ENCODE peak calls at places on chromosomes 2 and 18, in six cellular contexts. One of them, this sample, is unnamed.

GRCh38 chr2:202965810-202966454 is 48.7 kb upstream of the NBEAL1 start:
- DNase-seq in mammary epithelial cell: peak; percentile 21
- DNase-seq in endothelial cell of umbilical vein: peak; percentile 15
- DNase-seq in SK-N-SH: no peak
- DNase-seq in astrocyte of the cerebellum: peak; percentile 41
- DNase-seq in mucosa of descending colon: no peak
- DNase-seq in this sample: peak; percentile 48

GRCh38 chr2:160397530-160397865 is 96.1 kb downstream of the RBMS1 start:
- DNase-seq in mucosa of descending colon: no peak
- DNase-seq in SK-N-SH: no peak
- DNase-seq in mammary epithelial cell: no peak
- DNase-seq in endothelial cell of umbilical vein: no peak
- DNase-seq in astrocyte of the cerebellum: no peak
- DNase-seq in this sample: no peak

GRCh38 chr2:76625101-76625500 is 897.1 kb downstream of the LRRTM4 start:
- DNase-seq in mammary epithelial cell: no peak
- DNase-seq in astrocyte of the cerebellum: no peak
- DNase-seq in mucosa of descending colon: no peak
- DNase-seq in endothelial cell of umbilical vein: no peak
- DNase-seq in SK-N-SH: no peak
- DNase-seq in this sample: no peak

GRCh38 chr2:46163804-46164569 is 133.2 kb upstream of the EPAS1 start:
- DNase-seq in mucosa of descending colon: no peak
- DNase-seq in SK-N-SH: no peak
- DNase-seq in mammary epithelial cell: peak; percentile 80
- DNase-seq in endothelial cell of umbilical vein: no peak
- DNase-seq in astrocyte of the cerebellum: no peak
- DNase-seq in this sample: no peak

GRCh38 chr2:55048925-55049793 is 1.1 kb downstream of the RTN4 start:
- DNase-seq in mammary epithelial cell: peak; percentile 71
- DNase-seq in astrocyte of the cerebellum: peak; percentile 61
- DNase-seq in mucosa of descending colon: peak; percentile 90
- DNase-seq in endothelial cell of umbilical vein: peak; percentile 83
- DNase-seq in SK-N-SH: peak; percentile 77
- DNase-seq in this sample: no peak

GRCh38 chr2:69985684-69986083 is 24.3 kb upstream of the ASPRV1 start:
- DNase-seq in endothelial cell of umbilical vein: no peak
- DNase-seq in mucosa of descending colon: peak; percentile 55
- DNase-seq in astrocyte of the cerebellum: no peak
- DNase-seq in SK-N-SH: no peak
- DNase-seq in mammary epithelial cell: peak; percentile 80
- DNase-seq in this sample: no peak

GRCh38 chr18:12702221-12703095 is at the start of the genes CEP76 and PSMG2:
- DNase-seq in astrocyte of the cerebellum: peak; percentile 68
- DNase-seq in mucosa of descending colon: peak; percentile 91
- DNase-seq in endothelial cell of umbilical vein: peak; percentile 94
- DNase-seq in SK-N-SH: peak; percentile 96
- DNase-seq in mammary epithelial cell: peak; percentile 87
- DNase-seq in this sample: peak; percentile 65

GRCh38 chr2:174125151-174125550 is 123.2 kb downstream of the OLA1 start:
- DNase-seq in SK-N-SH: no peak
- DNase-seq in mammary epithelial cell: no peak
- DNase-seq in mucosa of descending colon: no peak
- DNase-seq in astrocyte of the cerebellum: no peak
- DNase-seq in endothelial cell of umbilical vein: no peak
- DNase-seq in this sample: no peak

GRCh38 chr2:197308635-197309368 is 1.8 kb downstream of the ANKRD44 start:
- DNase-seq in mammary epithelial cell: no peak
- DNase-seq in mucosa of descending colon: no peak
- DNase-seq in endothelial cell of umbilical vein: no peak
- DNase-seq in SK-N-SH: no peak
- DNase-seq in astrocyte of the cerebellum: no peak
- DNase-seq in this sample: no peak

GRCh38 chr2:27220091-27220490 is 2.9 kb downstream of the CAD start:
- DNase-seq in SK-N-SH: no peak
- DNase-seq in astrocyte of the cerebellum: no peak
- DNase-seq in mammary epithelial cell: no peak
- DNase-seq in endothelial cell of umbilical vein: no peak
- DNase-seq in mucosa of descending colon: no peak
- DNase-seq in this sample: no peak

GRCh38 chr2:1685957-1686783 is 58.1 kb downstream of the PXDN start:
- DNase-seq in SK-N-SH: no peak
- DNase-seq in astrocyte of the cerebellum: no peak
- DNase-seq in endothelial cell of umbilical vein: peak; percentile 8
- DNase-seq in mammary epithelial cell: no peak
- DNase-seq in mucosa of descending colon: no peak
- DNase-seq in this sample: no peak

GRCh38 chr2:62814132-62814531 is 108.6 kb downstream of the EHBP1 start:
- DNase-seq in astrocyte of the cerebellum: no peak
- DNase-seq in endothelial cell of umbilical vein: no peak
- DNase-seq in SK-N-SH: no peak
- DNase-seq in mucosa of descending colon: no peak
- DNase-seq in mammary epithelial cell: peak; percentile 43
- DNase-seq in this sample: no peak

GRCh38 chr18:9508446-9509025 is 33.2 kb downstream of the RALBP1 start:
- DNase-seq in SK-N-SH: no peak
- DNase-seq in endothelial cell of umbilical vein: no peak
- DNase-seq in mucosa of descending colon: no peak
- DNase-seq in mammary epithelial cell: no peak
- DNase-seq in astrocyte of the cerebellum: no peak
- DNase-seq in this sample: no peak

GRCh38 chr2:190512539-190513095 is 21.9 kb downstream of the NEMP2 start:
- DNase-seq in mucosa of descending colon: no peak
- DNase-seq in SK-N-SH: no peak
- DNase-seq in endothelial cell of umbilical vein: no peak
- DNase-seq in mammary epithelial cell: no peak
- DNase-seq in astrocyte of the cerebellum: no peak
- DNase-seq in this sample: no peak

GRCh38 chr2:68152651-68153347 is 4.9 kb upstream of the PNO1 start:
- DNase-seq in mammary epithelial cell: no peak
- DNase-seq in SK-N-SH: no peak
- DNase-seq in mucosa of descending colon: no peak
- DNase-seq in endothelial cell of umbilical vein: no peak
- DNase-seq in astrocyte of the cerebellum: no peak
- DNase-seq in this sample: no peak

GRCh38 chr2:65345626-65346025 is 86.8 kb downstream of the SPRED2 start:
- DNase-seq in SK-N-SH: no peak
- DNase-seq in mucosa of descending colon: no peak
- DNase-seq in endothelial cell of umbilical vein: no peak
- DNase-seq in mammary epithelial cell: no peak
- DNase-seq in astrocyte of the cerebellum: no peak
- DNase-seq in this sample: no peak

GRCh38 chr2:75190271-75190990 is 8.9 kb downstream of the TACR1 start:
- DNase-seq in mammary epithelial cell: no peak
- DNase-seq in SK-N-SH: no peak
- DNase-seq in astrocyte of the cerebellum: no peak
- DNase-seq in mucosa of descending colon: no peak
- DNase-seq in endothelial cell of umbilical vein: no peak
- DNase-seq in this sample: no peak

GRCh38 chr18:24319757-24320156 is 77.9 kb downstream of the OSBPL1A start:
- DNase-seq in astrocyte of the cerebellum: no peak
- DNase-seq in mammary epithelial cell: no peak
- DNase-seq in mucosa of descending colon: no peak
- DNase-seq in endothelial cell of umbilical vein: peak; percentile 18
- DNase-seq in SK-N-SH: peak; percentile 43
- DNase-seq in this sample: peak; percentile 51

GRCh38 chr18:21264651-21265050 is 22.6 kb downstream of the GREB1L start:
- DNase-seq in mammary epithelial cell: peak; percentile 55
- DNase-seq in astrocyte of the cerebellum: peak; percentile 36
- DNase-seq in mucosa of descending colon: no peak
- DNase-seq in endothelial cell of umbilical vein: peak; percentile 27
- DNase-seq in SK-N-SH: no peak
- DNase-seq in this sample: peak; percentile 60

GRCh38 chr18:68972176-68972575 is 174.3 kb downstream of the CCDC102B start:
- DNase-seq in mammary epithelial cell: no peak
- DNase-seq in endothelial cell of umbilical vein: no peak
- DNase-seq in astrocyte of the cerebellum: no peak
- DNase-seq in SK-N-SH: no peak
- DNase-seq in mucosa of descending colon: no peak
- DNase-seq in this sample: no peak

GRCh38 chr2:10883880-10884529 is 27.7 kb upstream of the KCNF1 start:
- DNase-seq in endothelial cell of umbilical vein: no peak
- DNase-seq in mucosa of descending colon: no peak
- DNase-seq in mammary epithelial cell: no peak
- DNase-seq in astrocyte of the cerebellum: no peak
- DNase-seq in SK-N-SH: no peak
- DNase-seq in this sample: no peak

GRCh38 chr2:15939854-15940660 is at the start of gene MYCN:
- DNase-seq in endothelial cell of umbilical vein: peak; percentile 59
- DNase-seq in mucosa of descending colon: peak; percentile 56
- DNase-seq in SK-N-SH: peak; percentile 89
- DNase-seq in mammary epithelial cell: peak; percentile 76
- DNase-seq in astrocyte of the cerebellum: no peak
- DNase-seq in this sample: no peak

GRCh38 chr18:51757525-51757924 is 560.0 kb upstream of the MEX3C start:
- DNase-seq in astrocyte of the cerebellum: no peak
- DNase-seq in SK-N-SH: no peak
- DNase-seq in endothelial cell of umbilical vein: no peak
- DNase-seq in mammary epithelial cell: no peak
- DNase-seq in mucosa of descending colon: no peak
- DNase-seq in this sample: no peak

GRCh38 chr18:60755134-60755533 is 382.6 kb upstream of the MC4R start:
- DNase-seq in mucosa of descending colon: no peak
- DNase-seq in mammary epithelial cell: no peak
- DNase-seq in endothelial cell of umbilical vein: no peak
- DNase-seq in astrocyte of the cerebellum: no peak
- DNase-seq in SK-N-SH: no peak
- DNase-seq in this sample: no peak

GRCh38 chr18:28468903-28469302 is 292.0 kb upstream of the CDH2 start:
- DNase-seq in SK-N-SH: no peak
- DNase-seq in mammary epithelial cell: no peak
- DNase-seq in mucosa of descending colon: no peak
- DNase-seq in astrocyte of the cerebellum: no peak
- DNase-seq in endothelial cell of umbilical vein: no peak
- DNase-seq in this sample: no peak

GRCh38 chr2:149627402-149627801 is 39.8 kb upstream of the MMADHC start:
- DNase-seq in mammary epithelial cell: no peak
- DNase-seq in mucosa of descending colon: no peak
- DNase-seq in astrocyte of the cerebellum: no peak
- DNase-seq in SK-N-SH: no peak
- DNase-seq in endothelial cell of umbilical vein: no peak
- DNase-seq in this sample: no peak

GRCh38 chr18:42032447-42032846 is 77.4 kb downstream of the PIK3C3 start:
- DNase-seq in mucosa of descending colon: no peak
- DNase-seq in astrocyte of the cerebellum: no peak
- DNase-seq in endothelial cell of umbilical vein: no peak
- DNase-seq in mammary epithelial cell: no peak
- DNase-seq in SK-N-SH: no peak
- DNase-seq in this sample: no peak
- TF ChIP-seq CTCF in mucosa of descending colon: no peak
- TF ChIP-seq CTCF in astrocyte of the cerebellum: no peak
- TF ChIP-seq CTCF in endothelial cell of umbilical vein: no peak
- TF ChIP-seq CTCF in mammary epithelial cell: no peak
- TF ChIP-seq CTCF in SK-N-SH: no peak
- TF ChIP-seq CTCF in this sample: no peak

DNA sequence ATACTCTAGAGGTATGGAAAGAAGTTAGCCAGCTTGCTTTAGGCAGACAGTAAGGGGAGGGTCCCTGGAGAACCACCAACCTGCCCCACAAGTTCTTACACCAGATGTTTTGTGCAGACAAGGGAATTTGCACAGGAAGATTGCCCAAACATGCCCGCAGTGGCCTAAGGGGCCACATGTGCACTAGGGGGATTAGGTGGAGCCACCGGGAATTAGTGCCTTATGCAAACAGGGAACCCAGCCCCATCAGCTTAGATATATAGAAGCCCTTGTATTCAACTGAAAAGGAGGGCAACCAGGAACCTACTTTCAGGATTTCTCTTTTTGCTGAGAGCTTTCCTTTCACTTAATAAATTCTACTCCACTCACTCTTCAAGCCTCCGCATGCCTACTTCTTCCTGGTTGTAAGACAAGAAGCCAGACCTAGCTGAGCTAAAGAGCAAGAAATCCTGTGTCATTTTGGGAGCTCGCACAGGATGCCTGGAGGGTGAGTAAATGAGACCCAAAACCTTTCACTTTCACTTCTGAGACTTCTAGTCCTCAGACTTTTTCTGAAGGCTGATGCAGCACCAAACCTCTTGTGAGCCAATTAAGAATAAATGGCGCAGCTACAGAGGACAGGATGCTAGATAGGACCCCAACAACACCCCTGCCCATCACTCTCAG is 146.3 kb downstream of the GCA start:
- DNase-seq in mammary epithelial cell: peak; percentile 37
- DNase-seq in astrocyte of the cerebellum: no peak
- DNase-seq in endothelial cell of umbilical vein: no peak
- DNase-seq in mucosa of descending colon: no peak
- DNase-seq in SK-N-SH: no peak
- DNase-seq in this sample: no peak
- H3K4me3 ChIP-seq in mammary epithelial cell: peak overlapping the region; percentile 26
- H3K4me3 ChIP-seq in astrocyte of the cerebellum: no peak overlapping the region
- H3K4me3 ChIP-seq in endothelial cell of umbilical vein: no peak overlapping the region
- H3K4me3 ChIP-seq in mucosa of descending colon: no peak overlapping the region
- H3K4me3 ChIP-seq in SK-N-SH: no peak overlapping the region
- H3K4me3 ChIP-seq in this sample: no peak overlapping the region

DNA sequence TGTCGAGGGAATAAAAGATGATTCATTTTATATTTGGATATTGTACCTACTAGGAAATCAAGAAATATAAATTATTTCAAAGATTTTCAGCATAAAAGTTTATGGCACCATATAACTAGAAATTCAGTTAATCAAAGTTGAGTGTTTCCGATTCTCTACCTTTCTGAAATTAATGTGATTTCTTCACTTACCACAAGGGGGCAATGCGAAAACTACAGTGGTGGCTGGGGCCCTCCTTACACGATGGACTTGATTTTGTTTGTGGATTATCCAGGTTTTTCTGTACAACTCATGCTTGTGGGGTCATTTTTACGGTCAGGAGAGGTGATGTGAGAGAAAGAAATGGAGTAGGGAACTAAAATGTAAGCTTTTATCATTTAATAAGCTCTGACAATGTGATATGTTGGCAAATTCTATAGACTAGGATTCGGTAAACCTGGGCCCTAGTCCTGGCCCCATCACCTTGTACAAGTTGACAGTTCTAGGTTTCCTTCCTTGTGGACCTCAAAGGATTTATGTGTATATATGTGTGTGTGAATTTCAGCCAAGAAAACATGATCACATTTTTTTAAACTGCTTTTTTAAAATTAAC is 47.6 kb downstream of the G6PC2 start:
- DNase-seq in mammary epithelial cell: no peak
- DNase-seq in endothelial cell of umbilical vein: peak; percentile 31
- DNase-seq in astrocyte of the cerebellum: no peak
- DNase-seq in mucosa of descending colon: no peak
- DNase-seq in SK-N-SH: no peak
- DNase-seq in this sample: no peak
- TF ChIP-seq CTCF in mammary epithelial cell: peak; percentile 66
- TF ChIP-seq CTCF in endothelial cell of umbilical vein: peak; percentile 55
- TF ChIP-seq CTCF in astrocyte of the cerebellum: peak; percentile 54
- TF ChIP-seq CTCF in mucosa of descending colon: peak; percentile 16
- TF ChIP-seq CTCF in SK-N-SH: peak; percentile 72
- TF ChIP-seq CTCF in this sample: peak; percentile 69

DNA sequence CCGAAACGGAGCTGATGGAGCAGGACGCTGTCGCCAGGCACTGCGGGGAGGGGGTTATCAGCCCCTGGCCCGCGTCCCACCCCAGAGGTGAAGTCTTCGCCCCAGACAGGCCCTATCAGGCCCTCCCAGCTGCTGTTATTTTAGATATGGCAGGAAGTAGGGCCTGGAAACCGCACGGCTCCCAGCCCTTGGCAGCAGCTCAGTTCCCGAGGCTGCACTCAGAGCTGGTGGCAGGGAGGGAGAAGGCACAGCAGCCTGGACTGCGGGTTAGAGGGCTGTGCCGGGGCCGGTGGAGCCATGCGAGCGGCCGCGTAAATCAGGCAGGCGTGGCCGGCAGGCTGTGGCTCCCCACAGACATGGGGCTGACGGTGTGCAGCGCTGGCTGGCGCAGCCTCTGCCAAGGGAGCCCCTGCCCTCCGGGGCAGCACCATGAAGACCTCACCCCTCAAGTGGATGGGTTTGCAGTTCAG is 111.4 kb downstream of the NFATC1 start:
- DNase-seq in SK-N-SH: peak; percentile 29
- DNase-seq in mammary epithelial cell: no peak
- DNase-seq in mucosa of descending colon: peak; percentile 68
- DNase-seq in astrocyte of the cerebellum: peak; percentile 32
- DNase-seq in endothelial cell of umbilical vein: peak; percentile 96
- DNase-seq in this sample: no peak
- H3K4me3 ChIP-seq in SK-N-SH: no peak overlapping the region
- H3K4me3 ChIP-seq in mammary epithelial cell: no peak overlapping the region
- H3K4me3 ChIP-seq in mucosa of descending colon: no peak overlapping the region
- H3K4me3 ChIP-seq in astrocyte of the cerebellum: no peak overlapping the region
- H3K4me3 ChIP-seq in endothelial cell of umbilical vein: no peak overlapping the region
- H3K4me3 ChIP-seq in this sample: no peak overlapping the region

This sample was measured in retinal pigment epithelial cell.